ENCODE peak calls at places on chromosomes 3 and 15, in six cellular contexts. V is breast epithelium, T is body of pancreas, B is tibial nerve, M is sigmoid colon, W is H54. Q is an unnamed sample.

GRCh38 chr3:170465935-170466334 is 47.3 kb downstream of the CLDN11 start:
- DNase-seq in M (no peak), W (no peak), B (no peak), T (no peak), V (no peak), Q (no peak)

GRCh38 chr3:76438971-76439370 is 600.9 kb upstream of the ROBO2 start:
- DNase-seq in V (no peak), T (no peak), B (no peak), M (no peak), W (no peak), Q (no peak)

GRCh38 chr15:87874896-87875661 is 381.5 kb downstream of the NTRK3 start:
- DNase-seq in V (no peak), W (no peak), T (no peak), M (peak; percentile 65), B (no peak), Q (no peak)

GRCh38 chr3:15820911-15821310 is 23.1 kb upstream of the ANKRD28 start:
- DNase-seq in B (no peak), V (no peak), M (no peak), T (no peak), W (no peak), Q (no peak)

GRCh38 chr3:149771652-149772271 is 19.5 kb upstream of the COMMD2 start:
- DNase-seq in V (peak; percentile 29), B (peak; percentile 17), M (peak; percentile 65), T (peak; percentile 52), W (peak; percentile 18), Q (no peak)

GRCh38 chr3:46372492-46373359 is 2.0 kb downstream of the CCR5 start:
- DNase-seq in W (no peak), M (no peak), T (no peak), V (no peak), B (no peak), Q (no peak)

GRCh38 chr3:79040701-79041100 is 727.1 kb downstream of the ROBO1 start:
- DNase-seq in V (no peak), M (no peak), T (no peak), B (no peak), W (no peak), Q (no peak)

GRCh38 chr3:18144571-18144970 is 280.6 kb downstream of the SATB1 start:
- DNase-seq in T (no peak), W (no peak), V (no peak), B (no peak), M (no peak), Q (no peak)

GRCh38 chr3:148790370-148790769 is 37.2 kb upstream of the CPB1 start:
- DNase-seq in T (no peak), V (no peak), W (no peak), B (no peak), M (no peak), Q (no peak)

GRCh38 chr15:101171954-101172353 is 79.9 kb downstream of the CHSY1 start:
- DNase-seq in W (no peak), T (no peak), M (peak; percentile 53), V (no peak), B (no peak), Q (no peak)

GRCh38 chr3:192850501-192850981 is 67.1 kb downstream of the MB21D2 start:
- DNase-seq in V (peak; percentile 20), W (peak; percentile 51), T (no peak), M (no peak), B (no peak), Q (no peak)

GRCh38 chr3:174524203-174524602 is 334.9 kb upstream of the NAALADL2 start:
- DNase-seq in B (no peak), T (no peak), M (no peak), W (no peak), V (no peak), Q (no peak)

GRCh38 chr15:77866186-77866585 is 211.3 kb downstream of the TBC1D2B start:
- DNase-seq in T (no peak), W (no peak), B (no peak), M (peak; percentile 44), V (no peak), Q (no peak)

GRCh38 chr3:45760878-45761711 is 35.2 kb downstream of the SLC6A20 start:
- DNase-seq in W (peak; percentile 74), B (no peak), V (peak; percentile 36), T (peak; percentile 66), M (peak; percentile 82), Q (no peak)

GRCh38 chr15:39232512-39232911 is 348.4 kb upstream of the THBS1 start:
- DNase-seq in T (no peak), B (no peak), W (peak; percentile 36), M (no peak), V (no peak), Q (no peak)

GRCh38 chr3:71784914-71785593 is at the start of gene PROK2:
- DNase-seq in M (no peak), T (no peak), W (no peak), V (no peak), B (no peak), Q (peak; percentile 91)

GRCh38 chr3:146560678-146561077 is 16.3 kb upstream of the PLSCR1 start:
- DNase-seq in W (no peak), M (no peak), B (no peak), V (no peak), T (no peak), Q (no peak)

GRCh38 chr3:131501949-131502348 is 822 bp downstream of the MRPL3 start:
- DNase-seq in V (no peak), W (no peak), B (no peak), M (no peak), T (no peak), Q (no peak)

GRCh38 chr3:131503328-131503650 is 518 bp upstream of the MRPL3 start:
- DNase-seq in B (no peak), W (no peak), V (no peak), M (no peak), T (no peak), Q (no peak)

GRCh38 chr3:131502530-131503327 is at the start of gene MRPL3:
- DNase-seq in B (peak; percentile 61), M (peak; percentile 92), T (peak; percentile 91), V (peak; percentile 66), W (peak; percentile 51), Q (peak; percentile 94)
- TF ChIP-seq POLR2A in B (peak; percentile 37), M (peak; percentile 22), T (peak; percentile 74), V (no peak), W (peak; percentile 52), Q (peak; percentile 5)

GRCh38 chr3:122694966-122695365 is 14.3 kb downstream of the PARP14 start:
- DNase-seq in B (no peak), V (no peak), M (no peak), T (no peak), W (no peak), Q (no peak)
- TF ChIP-seq POLR2A in B (no peak), V (no peak), M (no peak), T (no peak), W (no peak), Q (no peak)

GRCh38 chr15:92907880-92908279 is 7.8 kb downstream of the CHD2 start:
- DNase-seq in T (peak; percentile 63), M (peak; percentile 87), V (no peak), W (no peak), B (no peak), Q (no peak)

GRCh38 chr15:92906038-92906437 is 5.9 kb downstream of the CHD2 start:
- DNase-seq in T (no peak), M (no peak), W (no peak), B (no peak), V (no peak), Q (no peak)

GRCh38 chr15:92908369-92909057 is 8.4 kb downstream of the CHD2 start:
- DNase-seq in M (no peak), V (no peak), W (no peak), B (no peak), T (no peak), Q (no peak)

GRCh38 chr15:92906563-92907081 is 6.5 kb downstream of the CHD2 start:
- DNase-seq in T (no peak), V (no peak), M (no peak), W (no peak), B (no peak), Q (no peak)

GRCh38 chr15:92907229-92907628 is 7.1 kb downstream of the CHD2 start:
- DNase-seq in M (no peak), W (no peak), V (no peak), T (no peak), B (no peak), Q (no peak)
- TF ChIP-seq POLR2A in M (no peak), W (no peak), V (no peak), T (no peak), B (no peak), Q (no peak)

DNA sequence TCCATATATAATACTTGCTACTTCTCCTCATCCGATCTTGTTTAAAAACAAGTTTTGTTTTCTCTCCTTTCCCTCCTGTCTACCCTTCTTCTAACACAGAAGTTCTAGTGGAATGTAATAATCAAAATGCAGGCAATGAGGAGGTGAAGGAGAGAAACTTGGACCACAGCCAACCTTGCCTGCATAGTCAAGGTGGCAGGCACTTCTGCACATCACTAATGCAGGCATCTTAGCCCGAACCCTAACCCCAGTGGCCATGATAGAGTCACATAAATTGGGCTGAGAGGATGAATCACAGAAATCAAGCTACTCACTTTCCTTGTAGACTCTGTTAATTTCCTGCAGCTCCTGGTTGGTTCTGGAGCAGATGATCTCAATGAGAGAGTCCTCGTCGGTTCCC is 41.0 kb downstream of the ANXA2 start:
- DNase-seq in M (no peak), T (no peak), B (no peak), V (no peak), W (no peak), Q (no peak)
- TF ChIP-seq POLR2A in M (no peak), T (no peak), B (no peak), V (no peak), W (no peak), Q (no peak)

GRCh38 chr15:40941078-40941527 is 12.0 kb downstream of the DLL4 start:
- DNase-seq in B (no peak), W (no peak), V (no peak), T (no peak), M (no peak), Q (no peak)

GRCh38 chr15:40939909-40940801 is 11.0 kb downstream of the DLL4 start:
- DNase-seq in V (no peak), T (no peak), B (no peak), M (no peak), W (no peak), Q (no peak)

GRCh38 chr15:40942865-40943264 is 10.4 kb upstream of the CHAC1 start:
- DNase-seq in T (no peak), B (no peak), M (no peak), V (no peak), W (no peak), Q (no peak)

GRCh38 chr15:40942337-40942854 is 10.9 kb upstream of the CHAC1 start:
- DNase-seq in T (no peak), V (no peak), W (no peak), B (no peak), M (no peak), Q (no peak)

DNA sequence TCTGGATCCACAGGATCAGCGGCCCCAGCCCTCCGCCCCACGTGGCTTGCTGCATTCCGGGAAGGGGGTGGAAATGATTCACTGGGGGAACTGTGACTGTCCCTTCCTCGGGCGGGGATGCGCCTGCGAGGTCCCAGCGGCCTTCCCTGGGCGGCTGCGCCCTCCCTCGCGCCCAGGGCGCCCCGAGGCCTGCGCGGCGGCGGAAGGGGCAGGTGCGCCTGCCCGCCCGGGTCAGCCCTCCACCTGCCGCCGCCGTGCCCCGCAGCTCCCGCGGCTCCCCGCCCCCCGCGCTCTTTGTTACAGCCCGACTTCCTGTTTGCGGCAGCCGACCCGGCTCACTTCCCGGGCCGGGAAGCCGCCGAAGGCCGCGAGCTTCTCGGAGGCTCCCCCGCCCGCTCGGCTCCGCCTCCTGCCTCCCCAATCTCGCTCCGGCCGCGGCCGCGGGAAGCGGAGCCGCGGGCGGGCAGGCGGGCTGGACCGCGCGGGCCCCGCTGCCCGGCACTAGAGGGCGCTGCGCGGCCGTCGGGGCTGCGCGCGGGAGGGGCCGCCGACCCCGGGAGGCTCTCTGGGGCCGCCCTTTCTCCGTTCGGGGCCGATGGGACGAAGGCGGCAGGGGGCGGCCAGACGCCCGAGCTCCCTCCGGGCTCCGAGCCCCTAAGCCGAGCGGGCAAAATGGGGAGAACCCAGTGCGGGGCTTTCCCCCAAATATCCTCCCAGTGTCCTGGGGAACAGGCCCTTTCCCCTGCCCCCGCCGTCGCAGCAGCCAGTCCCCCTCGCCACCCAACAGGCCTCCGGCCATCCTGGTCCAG is 11.5 kb upstream of the CHAC1 start:
- DNase-seq in M (peak; percentile 86), V (peak; percentile 62), T (peak; percentile 83), W (peak; percentile 90), B (peak; percentile 27), Q (no peak)
- TF ChIP-seq POLR2A in M (no peak), V (no peak), T (peak; percentile 65), W (peak; percentile 32), B (peak; percentile 26), Q (no peak)

Q was measured in esophagus muscularis mucosa.